ENCODE peak calls at places on chromosomes 12 and 14, in eight cellular contexts. K is non-pigmented ciliary epithelial cell; S is lower leg skin; T is kidney tubule cell; W is upper lobe of right lung; E is CD8-positive, alpha-beta T cell; O is iris pigment epithelial cell; Q is KG1. H is an unnamed sample.

GRCh38 chr14:68841030-68841809 is 48.4 kb upstream of the ZFP36L1 start:
- DNase-seq in K (no peak), W (no peak), S (no peak), O (peak), Q (no peak), T (no peak), E (no peak), H (no peak)

GRCh38 chr12:131856366-131857097 is 28.3 kb downstream of the MMP17 start:
- DNase-seq in Q (no peak), T (no peak), E (no peak), W (peak), K (no peak), O (no peak), S (no peak), H (no peak)

GRCh38 chr14:45247427-45247826 is 5.6 kb downstream of the MIS18BP1 start:
- DNase-seq in W (no peak), O (no peak), Q (no peak), E (no peak), T (peak), S (no peak), K (no peak), H (no peak)

GRCh38 chr12:111056618-111057521 is 136.5 kb upstream of the MYL2 start:
- DNase-seq in Q (peak), T (no peak), W (no peak), O (no peak), K (no peak), E (no peak), S (no peak), H (peak)

GRCh38 chr14:97164014-97164413 is 366.8 kb downstream of the VRK1 start:
- DNase-seq in W (no peak), O (no peak), E (no peak), K (no peak), T (no peak), Q (no peak), S (no peak), H (no peak)

GRCh38 chr12:128671528-128672042 is 152.2 kb downstream of the SLC15A4 start:
- DNase-seq in E (no peak), W (no peak), S (no peak), K (no peak), Q (no peak), O (no peak), T (no peak), H (no peak)

GRCh38 chr14:101102875-101103274 is 199.4 kb upstream of the RTL1 start:
- DNase-seq in E (no peak), W (no peak), T (peak), S (no peak), K (no peak), Q (no peak), O (no peak), H (no peak)

GRCh38 chr12:109900752-109901580 is 892 bp downstream of the TCHP start:
- DNase-seq in O (peak), W (no peak), K (no peak), T (no peak), E (no peak), S (no peak), Q (no peak), H (no peak)

GRCh38 chr12:111438501-111438900 is 32.8 kb downstream of the SH2B3 start:
- DNase-seq in T (peak), Q (peak), O (peak), S (no peak), K (no peak), W (no peak), E (peak), H (peak)